ENCODE peak calls at places on chromosomes 4 and X, in five cellular contexts. J is OCI-LY7, I is Karpas-422, V is A549, Q is GM23248. F is an unnamed sample.

GRCh38 chrX:72348247-72348979 is 42.7 kb upstream of the CITED1 start:
- DNase-seq in J (no peak), I (no peak), V (no peak), Q (no peak), F (no peak)

GRCh38 chr4:95268819-95269565 is 279.8 kb downstream of the UNC5C start:
- DNase-seq in J (no peak), I (no peak), V (no peak), Q (no peak), F (no peak)

GRCh38 chr4:24321151-24321550 is 263.2 kb downstream of the DHX15 start:
- DNase-seq in J (no peak), I (no peak), V (no peak), Q (peak), F (no peak)

GRCh38 chr4:61493041-61493440 is 292.9 kb downstream of the ADGRL3 start:
- DNase-seq in J (no peak), I (no peak), V (no peak), Q (no peak), F (no peak)

GRCh38 chr4:122005064-122005755 is 53.4 kb upstream of the TRPC3 start:
- DNase-seq in J (no peak), I (no peak), V (no peak), Q (peak), F (no peak)

GRCh38 chr4:72094054-72094780 is 62.4 kb downstream of the NPFFR2 start:
- DNase-seq in J (no peak), I (no peak), V (no peak), Q (no peak), F (no peak)

GRCh38 chr4:146018247-146018646 is 79.6 kb upstream of the ZNF827 start:
- DNase-seq in J (no peak), I (peak), V (no peak), Q (no peak), F (no peak)

GRCh38 chrX:119181491-119181890 is 53.9 kb upstream of the KIAA1210 start:
- DNase-seq in J (no peak), I (no peak), V (peak), Q (peak), F (no peak)

GRCh38 chrX:111095974-111096870 is at the start of gene PAK3:
- DNase-seq in J (no peak), I (no peak), V (no peak), Q (peak), F (peak)
- H3K4me2 ChIP-seq in J (no peak), I (no peak), V (peak), Q (peak), F (peak)

DNA sequence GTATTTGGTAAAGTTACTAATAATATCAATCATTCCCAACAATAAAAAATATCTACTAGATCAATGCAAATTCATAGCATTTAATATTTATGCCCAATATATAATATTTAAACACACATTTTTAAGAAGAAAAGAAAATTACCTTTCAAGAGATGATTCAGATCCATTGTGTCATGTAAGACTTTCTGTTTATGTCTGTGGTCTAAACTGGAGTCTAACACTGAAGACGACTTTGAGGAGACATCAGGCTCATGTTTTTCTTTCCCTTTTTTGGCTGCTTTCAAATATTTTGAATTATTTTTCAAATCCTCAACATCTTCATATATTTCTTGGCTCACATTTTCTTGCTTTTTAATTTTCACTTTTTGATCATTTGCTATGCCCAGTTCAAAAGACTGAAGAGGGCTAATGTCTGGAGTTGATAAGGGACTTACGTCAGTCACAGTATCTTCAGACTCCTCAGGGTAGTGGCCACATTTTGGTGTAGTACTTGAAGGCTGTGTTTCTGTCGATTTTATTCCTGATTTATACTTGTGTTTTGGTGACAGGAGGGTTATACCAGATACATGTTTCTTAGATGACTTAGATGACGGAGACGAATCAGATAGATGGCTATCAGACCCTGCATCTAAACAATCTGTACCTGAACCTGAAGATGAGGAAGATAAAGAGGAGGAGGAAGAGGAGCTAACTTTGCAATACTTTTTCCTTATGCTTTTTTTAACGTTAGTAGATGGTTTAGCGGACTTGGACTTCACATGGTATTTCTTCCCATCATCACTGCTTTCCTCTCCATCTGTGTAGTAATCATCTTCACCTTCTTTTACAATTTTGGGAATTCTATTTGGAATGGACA is 13.6 kb downstream of the CFAP97 start:
- DNase-seq in J (no peak), I (no peak), V (no peak), Q (no peak), F (no peak)
- H3K4me2 ChIP-seq in J (no peak), I (no peak), V (no peak), Q (no peak), F (no peak)

DNA sequence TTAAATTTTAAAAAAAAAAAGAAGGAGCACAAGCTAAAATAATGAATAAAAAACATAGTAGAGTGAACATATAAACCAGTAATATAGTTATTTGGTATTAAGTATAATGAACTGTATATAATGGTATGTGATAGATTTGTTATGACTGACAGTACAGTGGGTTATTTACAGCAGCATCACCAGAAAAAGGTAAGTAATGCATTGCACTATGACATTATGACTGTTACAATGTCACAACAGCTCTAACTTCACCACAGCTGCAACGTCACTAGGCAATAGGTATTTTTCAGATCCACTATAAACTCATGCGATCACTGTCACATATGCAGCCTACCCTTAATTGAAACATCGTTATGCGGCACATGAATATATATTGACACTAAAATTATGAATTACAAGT is 72.5 kb downstream of the COX7B2 start:
- DNase-seq in J (no peak), I (peak), V (no peak), Q (no peak), F (no peak)
- H3K4me2 ChIP-seq in J (no peak), I (no peak), V (no peak), Q (no peak), F (no peak)

GRCh38 chr4:115770046-115770543 is 656.7 kb upstream of the NDST4 start:
- DNase-seq in J (no peak), I (peak), V (no peak), Q (no peak), F (no peak)
- H3K4me2 ChIP-seq in J (no peak), I (peak), V (no peak), Q (no peak), F (no peak)

GRCh38 chr4:38036548-38036947 is 76.3 kb downstream of the PTTG2 start:
- DNase-seq in J (no peak), I (no peak), V (no peak), Q (no peak), F (no peak)

GRCh38 chr4:38030023-38030422 is 69.8 kb downstream of the PTTG2 start:
- DNase-seq in J (no peak), I (no peak), V (no peak), Q (peak), F (no peak)

GRCh38 chr4:38040619-38041018 is 80.4 kb downstream of the PTTG2 start:
- DNase-seq in J (no peak), I (no peak), V (no peak), Q (no peak), F (no peak)

GRCh38 chr4:38037627-38038026 is 77.4 kb downstream of the PTTG2 start:
- DNase-seq in J (no peak), I (no peak), V (no peak), Q (no peak), F (no peak)

DNA sequence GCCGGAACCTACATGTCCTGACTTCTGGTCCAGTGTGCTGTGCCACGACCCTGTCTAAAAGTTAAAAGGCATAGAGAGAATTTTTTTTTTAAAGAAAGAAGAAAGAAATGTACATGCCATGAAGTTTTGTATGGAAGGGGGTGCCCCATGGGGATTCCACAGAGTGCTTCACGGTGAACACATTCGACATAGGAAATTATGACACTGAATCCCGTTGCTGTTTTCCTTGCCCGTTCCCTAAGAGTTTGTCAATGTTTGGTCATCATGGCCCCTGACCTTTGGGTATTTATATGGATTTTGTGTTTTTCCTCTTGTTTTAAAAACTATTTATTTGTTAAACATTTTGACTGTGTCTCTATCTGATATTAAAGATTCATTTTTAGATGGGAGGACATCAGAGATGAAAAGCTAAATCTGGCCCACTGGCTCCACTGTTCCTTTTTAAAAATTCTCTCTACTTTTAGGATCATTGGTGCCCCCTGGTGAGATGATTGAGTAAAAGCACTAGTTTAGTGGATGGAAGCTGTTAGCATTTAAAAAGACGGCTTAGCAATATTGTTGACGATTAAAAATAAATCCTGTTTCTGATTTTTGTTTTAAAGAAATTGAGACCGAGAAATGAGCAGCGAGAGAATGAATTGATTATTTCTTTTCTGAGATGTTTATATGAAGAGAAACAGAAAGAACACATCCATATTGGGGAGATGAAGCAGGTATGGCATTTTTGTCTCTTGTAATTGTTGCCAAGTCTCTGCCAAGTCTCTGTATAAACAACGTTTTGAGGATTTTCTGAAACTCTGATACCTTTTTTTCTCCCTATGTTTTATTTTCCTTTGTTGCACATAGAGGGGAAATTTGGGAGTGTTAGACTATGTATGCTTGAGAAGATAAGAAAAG is 75.0 kb downstream of the PTTG2 start:
- DNase-seq in J (peak), I (peak), V (peak), Q (peak), F (peak)
- H3K4me2 ChIP-seq in J (no peak), I (no peak), V (no peak), Q (no peak), F (no peak)